ENCODE peak calls at places on chromosomes 13 and 19, in five cellular contexts. One of them, this sample, is unnamed.

GRCh38 chr13:36713842-36714241 is 40.0 kb downstream of the SERTM1 start:
- DNase-seq in hepatocyte: no peak
- DNase-seq in stomach: no peak
- DNase-seq in dorsolateral prefrontal cortex: no peak
- DNase-seq in epithelial cell of esophagus: peak
- DNase-seq in this sample: no peak

GRCh38 chr19:34667349-34668076 is 9.4 kb downstream of the SCGB2B2 start:
- DNase-seq in hepatocyte: no peak
- DNase-seq in stomach: no peak
- DNase-seq in dorsolateral prefrontal cortex: no peak
- DNase-seq in epithelial cell of esophagus: no peak
- DNase-seq in this sample: no peak

GRCh38 chr13:75687145-75687763 is 51.1 kb downstream of the LMO7 start:
- DNase-seq in hepatocyte: peak
- DNase-seq in stomach: no peak
- DNase-seq in dorsolateral prefrontal cortex: no peak
- DNase-seq in epithelial cell of esophagus: peak
- DNase-seq in this sample: no peak

GRCh38 chr19:54388803-54389144 is 24.0 kb upstream of the LAIR1 start:
- DNase-seq in hepatocyte: no peak
- DNase-seq in stomach: no peak
- DNase-seq in dorsolateral prefrontal cortex: no peak
- DNase-seq in epithelial cell of esophagus: no peak
- DNase-seq in this sample: no peak

GRCh38 chr19:35712529-35712909 is 5.3 kb upstream of the KMT2B start:
- DNase-seq in hepatocyte: no peak
- DNase-seq in stomach: no peak
- DNase-seq in dorsolateral prefrontal cortex: no peak
- DNase-seq in epithelial cell of esophagus: no peak
- DNase-seq in this sample: no peak

GRCh38 chr13:44120814-44121505 is 241.3 kb downstream of the LACC1 start:
- DNase-seq in hepatocyte: no peak
- DNase-seq in stomach: no peak
- DNase-seq in dorsolateral prefrontal cortex: no peak
- DNase-seq in epithelial cell of esophagus: no peak
- DNase-seq in this sample: no peak

GRCh38 chr13:113763254-113763653 is 4.2 kb downstream of the TMEM255B start:
- DNase-seq in hepatocyte: no peak
- DNase-seq in stomach: peak
- DNase-seq in dorsolateral prefrontal cortex: no peak
- DNase-seq in epithelial cell of esophagus: no peak
- DNase-seq in this sample: no peak

GRCh38 chr19:28882818-28883217 is 330.1 kb downstream of the UQCRFS1 start:
- DNase-seq in hepatocyte: no peak
- DNase-seq in stomach: no peak
- DNase-seq in dorsolateral prefrontal cortex: no peak
- DNase-seq in epithelial cell of esophagus: no peak
- DNase-seq in this sample: no peak

GRCh38 chr19:47093841-47094240 is 19.7 kb downstream of the ZC3H4 start:
- DNase-seq in hepatocyte: no peak
- DNase-seq in stomach: no peak
- DNase-seq in dorsolateral prefrontal cortex: no peak
- DNase-seq in epithelial cell of esophagus: no peak
- DNase-seq in this sample: no peak

GRCh38 chr13:29959621-29960020 is 109.2 kb upstream of the UBL3 start:
- DNase-seq in hepatocyte: no peak
- DNase-seq in stomach: no peak
- DNase-seq in dorsolateral prefrontal cortex: no peak
- DNase-seq in epithelial cell of esophagus: no peak
- DNase-seq in this sample: no peak

GRCh38 chr19:28468701-28469459 is 744.1 kb downstream of the UQCRFS1 start:
- DNase-seq in hepatocyte: peak
- DNase-seq in stomach: no peak
- DNase-seq in dorsolateral prefrontal cortex: no peak
- DNase-seq in epithelial cell of esophagus: peak
- DNase-seq in this sample: no peak

GRCh38 chr13:79880820-79881219 is 399.9 kb downstream of the NDFIP2 start:
- DNase-seq in hepatocyte: no peak
- DNase-seq in stomach: no peak
- DNase-seq in dorsolateral prefrontal cortex: no peak
- DNase-seq in epithelial cell of esophagus: peak
- DNase-seq in this sample: no peak

GRCh38 chr13:24842533-24843278 is 78.7 kb downstream of the RNF17 start:
- DNase-seq in hepatocyte: peak
- DNase-seq in stomach: no peak
- DNase-seq in dorsolateral prefrontal cortex: no peak
- DNase-seq in epithelial cell of esophagus: peak
- DNase-seq in this sample: no peak

GRCh38 chr13:49587311-49587847 is 2.0 kb upstream of the RCBTB1 start:
- DNase-seq in hepatocyte: no peak
- DNase-seq in stomach: no peak
- DNase-seq in dorsolateral prefrontal cortex: no peak
- DNase-seq in epithelial cell of esophagus: peak
- DNase-seq in this sample: no peak

GRCh38 chr13:20221772-20222171 is 10.3 kb downstream of the GJB6 start:
- DNase-seq in hepatocyte: no peak
- DNase-seq in stomach: no peak
- DNase-seq in dorsolateral prefrontal cortex: no peak
- DNase-seq in epithelial cell of esophagus: peak
- DNase-seq in this sample: no peak

GRCh38 chr19:8050274-8051096 is 2.1 kb upstream of the CCL25 start:
- DNase-seq in hepatocyte: peak
- DNase-seq in stomach: peak
- DNase-seq in dorsolateral prefrontal cortex: peak
- DNase-seq in epithelial cell of esophagus: peak
- DNase-seq in this sample: peak

GRCh38 chr13:19586904-19587634 is 25.7 kb upstream of the TPTE2 start:
- DNase-seq in hepatocyte: no peak
- DNase-seq in stomach: peak
- DNase-seq in dorsolateral prefrontal cortex: no peak
- DNase-seq in epithelial cell of esophagus: peak
- DNase-seq in this sample: no peak

DNA sequence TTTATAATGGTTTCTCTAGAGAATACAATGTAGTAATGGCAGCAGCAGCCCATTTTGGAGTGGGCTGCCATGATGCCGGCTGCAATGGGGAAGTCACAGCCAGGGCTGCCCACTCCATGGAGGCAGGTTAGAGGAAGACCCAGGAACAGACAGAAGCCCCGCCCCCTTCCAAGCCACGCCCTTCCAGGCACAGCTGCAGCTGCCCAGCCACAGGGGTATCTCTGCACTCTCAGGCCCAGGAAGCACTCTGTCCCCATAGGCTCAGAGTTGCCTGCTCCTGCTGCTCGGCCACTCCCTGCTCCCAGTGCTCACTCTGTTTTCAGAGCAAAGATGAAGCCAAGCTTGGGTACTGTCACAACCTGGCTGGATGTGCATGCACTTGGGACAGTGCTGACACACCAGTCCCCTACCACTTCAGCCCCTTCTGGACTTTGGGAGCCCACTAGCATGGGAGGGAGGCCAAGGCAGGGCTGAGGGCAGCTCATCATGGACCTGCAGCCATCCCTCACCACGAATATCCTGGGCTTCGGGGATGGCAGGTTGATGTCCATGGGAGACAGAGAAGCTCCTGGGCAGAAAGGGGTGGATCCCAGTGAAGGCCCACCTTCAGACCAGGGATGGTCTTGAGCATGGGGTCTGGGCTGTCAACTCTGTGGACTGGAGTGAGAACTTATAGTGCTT is 1224.2 kb downstream of the SLITRK5 start:
- DNase-seq in hepatocyte: no peak
- DNase-seq in stomach: no peak
- DNase-seq in dorsolateral prefrontal cortex: no peak
- DNase-seq in epithelial cell of esophagus: no peak
- DNase-seq in this sample: no peak
- TF ChIP-seq CTCF in hepatocyte: no peak
- TF ChIP-seq CTCF in stomach: no peak
- TF ChIP-seq CTCF in dorsolateral prefrontal cortex: no peak
- TF ChIP-seq CTCF in epithelial cell of esophagus: no peak
- TF ChIP-seq CTCF in this sample: no peak

GRCh38 chr13:45305079-45305478 is 35.9 kb downstream of the TPT1 start:
- DNase-seq in hepatocyte: no peak
- DNase-seq in stomach: no peak
- DNase-seq in dorsolateral prefrontal cortex: no peak
- DNase-seq in epithelial cell of esophagus: no peak
- DNase-seq in this sample: no peak
- TF ChIP-seq CTCF in hepatocyte: no peak
- TF ChIP-seq CTCF in stomach: no peak
- TF ChIP-seq CTCF in dorsolateral prefrontal cortex: no peak
- TF ChIP-seq CTCF in epithelial cell of esophagus: no peak
- TF ChIP-seq CTCF in this sample: no peak

GRCh38 chr19:2610637-2611482 is 91.6 kb downstream of the GNG7 start:
- DNase-seq in hepatocyte: peak
- DNase-seq in stomach: peak
- DNase-seq in dorsolateral prefrontal cortex: peak
- DNase-seq in epithelial cell of esophagus: peak
- DNase-seq in this sample: peak

GRCh38 chr19:2613507-2614295 is 88.8 kb downstream of the GNG7 start:
- DNase-seq in hepatocyte: peak
- DNase-seq in stomach: peak
- DNase-seq in dorsolateral prefrontal cortex: peak
- DNase-seq in epithelial cell of esophagus: peak
- DNase-seq in this sample: no peak

GRCh38 chr19:2609389-2610116 is 92.9 kb downstream of the GNG7 start:
- DNase-seq in hepatocyte: no peak
- DNase-seq in stomach: no peak
- DNase-seq in dorsolateral prefrontal cortex: no peak
- DNase-seq in epithelial cell of esophagus: no peak
- DNase-seq in this sample: no peak

GRCh38 chr19:2612619-2613249 is 89.8 kb downstream of the GNG7 start:
- DNase-seq in hepatocyte: no peak
- DNase-seq in stomach: no peak
- DNase-seq in dorsolateral prefrontal cortex: no peak
- DNase-seq in epithelial cell of esophagus: no peak
- DNase-seq in this sample: no peak

DNA sequence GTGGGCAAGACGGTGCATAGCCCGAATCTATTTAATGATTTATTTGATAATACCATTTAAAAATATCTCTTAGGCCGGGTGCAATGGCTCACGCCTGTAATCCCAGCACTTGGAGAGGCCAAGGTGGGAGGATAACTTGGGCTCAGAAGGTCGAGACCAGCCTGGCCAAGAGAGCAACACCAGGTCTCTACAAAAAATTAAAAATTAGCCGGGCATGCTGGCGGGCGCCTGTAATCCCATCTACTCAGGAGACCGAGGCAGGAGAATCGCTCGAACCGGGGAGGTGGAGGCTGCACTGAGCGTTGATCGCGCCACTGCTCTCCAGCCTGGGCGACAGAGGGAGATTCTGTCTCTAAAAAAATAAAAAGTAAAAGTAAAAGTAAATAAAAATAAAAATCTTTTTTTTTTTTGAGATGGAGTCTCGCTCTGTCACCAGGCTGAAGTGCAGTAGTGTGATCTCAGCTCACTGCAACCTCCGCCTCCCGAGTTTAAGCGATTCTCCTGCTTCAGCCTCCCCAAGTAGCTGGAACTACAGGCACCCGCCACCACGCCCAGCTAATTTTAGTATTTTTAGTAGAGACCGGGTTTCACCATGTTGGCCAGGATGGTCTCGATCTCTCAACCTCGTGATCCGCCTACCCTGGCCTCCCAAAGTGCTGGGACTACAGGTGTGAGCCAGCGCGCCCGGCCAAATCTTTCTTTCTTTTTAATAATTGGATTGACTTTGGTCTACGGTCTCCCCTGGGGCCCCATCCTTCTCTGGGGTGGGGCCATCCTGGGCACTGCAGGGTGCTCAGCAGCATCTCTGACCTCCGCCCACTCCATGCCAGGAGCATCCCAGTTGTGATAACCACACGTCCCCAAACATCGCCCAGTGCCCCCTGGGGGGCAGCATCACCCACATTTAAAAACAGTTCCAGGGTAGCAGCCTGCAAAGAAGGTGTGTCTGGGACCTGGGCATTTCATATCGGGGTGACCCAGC is 90.7 kb downstream of the GNG7 start:
- DNase-seq in hepatocyte: no peak
- DNase-seq in stomach: no peak
- DNase-seq in dorsolateral prefrontal cortex: no peak
- DNase-seq in epithelial cell of esophagus: no peak
- DNase-seq in this sample: no peak
- TF ChIP-seq CTCF in hepatocyte: no peak
- TF ChIP-seq CTCF in stomach: no peak
- TF ChIP-seq CTCF in dorsolateral prefrontal cortex: peak
- TF ChIP-seq CTCF in epithelial cell of esophagus: no peak
- TF ChIP-seq CTCF in this sample: no peak

GRCh38 chr19:44588753-44589112 is 24.6 kb upstream of the IGSF23 start:
- DNase-seq in hepatocyte: peak
- DNase-seq in stomach: no peak
- DNase-seq in dorsolateral prefrontal cortex: no peak
- DNase-seq in epithelial cell of esophagus: no peak
- DNase-seq in this sample: no peak
- TF ChIP-seq CTCF in hepatocyte: no peak
- TF ChIP-seq CTCF in stomach: no peak
- TF ChIP-seq CTCF in dorsolateral prefrontal cortex: no peak
- TF ChIP-seq CTCF in epithelial cell of esophagus: no peak
- TF ChIP-seq CTCF in this sample: no peak

DNA sequence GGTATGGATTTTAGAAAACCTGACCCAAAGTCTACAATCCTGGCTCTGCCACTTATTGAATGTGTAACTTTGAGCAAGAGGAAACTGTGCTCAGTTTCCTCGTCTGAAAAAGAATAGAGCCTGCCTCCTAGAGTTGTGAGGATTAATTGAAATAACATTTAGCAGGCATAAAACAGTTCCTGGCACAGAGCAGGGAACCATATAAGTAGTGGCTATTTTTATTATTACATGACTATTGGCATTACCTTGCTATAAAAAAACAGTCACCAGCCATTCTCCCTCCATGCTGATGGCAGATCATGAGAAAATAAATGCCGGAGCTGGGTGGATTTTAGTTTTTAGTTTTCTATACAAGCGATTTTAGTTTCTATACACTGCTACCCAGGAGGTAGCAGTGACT is 5.8 kb downstream of the DOCK9 start:
- DNase-seq in hepatocyte: no peak
- DNase-seq in stomach: no peak
- DNase-seq in dorsolateral prefrontal cortex: no peak
- DNase-seq in epithelial cell of esophagus: no peak
- DNase-seq in this sample: no peak
- TF ChIP-seq CTCF in hepatocyte: no peak
- TF ChIP-seq CTCF in stomach: no peak
- TF ChIP-seq CTCF in dorsolateral prefrontal cortex: no peak
- TF ChIP-seq CTCF in epithelial cell of esophagus: no peak
- TF ChIP-seq CTCF in this sample: no peak

GRCh38 chr19:12838182-12838890 is at the start of gene MAST1:
- DNase-seq in hepatocyte: peak
- DNase-seq in stomach: peak
- DNase-seq in dorsolateral prefrontal cortex: peak
- DNase-seq in epithelial cell of esophagus: peak
- DNase-seq in this sample: peak
- TF ChIP-seq CTCF in hepatocyte: peak
- TF ChIP-seq CTCF in stomach: no peak
- TF ChIP-seq CTCF in dorsolateral prefrontal cortex: no peak
- TF ChIP-seq CTCF in epithelial cell of esophagus: peak
- TF ChIP-seq CTCF in this sample: peak